ENCODE peak calls at places on chromosomes 7 and 10, in seven cellular contexts. One of them, this sample, is unnamed.

GRCh38 chr10:73922007-73922863 is 11.3 kb downstream of the PLAU start:
- DNase-seq in K562: no peak
- DNase-seq in HCT116: no peak
- DNase-seq in HepG2: no peak
- DNase-seq in H1: no peak
- DNase-seq in GM12878: no peak
- DNase-seq in SK-N-SH: no peak
- DNase-seq in this sample: no peak

GRCh38 chr7:121798896-121799295 is 74.1 kb upstream of the PTPRZ1 start:
- DNase-seq in K562: no peak
- DNase-seq in HCT116: no peak
- DNase-seq in HepG2: no peak
- DNase-seq in H1: no peak
- DNase-seq in GM12878: no peak
- DNase-seq in SK-N-SH: no peak
- DNase-seq in this sample: no peak

GRCh38 chr10:79387974-79388850 is 40.9 kb downstream of the PPIF start:
- DNase-seq in K562: peak; percentile 56
- DNase-seq in HCT116: no peak
- DNase-seq in HepG2: no peak
- DNase-seq in H1: peak; percentile 27
- DNase-seq in GM12878: no peak
- DNase-seq in SK-N-SH: peak; percentile 27
- DNase-seq in this sample: no peak

GRCh38 chr10:74640134-74640533 is 186.3 kb upstream of the KAT6B start:
- DNase-seq in K562: no peak
- DNase-seq in HCT116: no peak
- DNase-seq in HepG2: no peak
- DNase-seq in H1: no peak
- DNase-seq in GM12878: peak; percentile 31
- DNase-seq in SK-N-SH: no peak
- DNase-seq in this sample: no peak

GRCh38 chr7:28410628-28411578 is 1.4 kb upstream of the CREB5 start:
- DNase-seq in K562: peak; percentile 29
- DNase-seq in HCT116: no peak
- DNase-seq in HepG2: no peak
- DNase-seq in H1: peak; percentile 63
- DNase-seq in GM12878: no peak
- DNase-seq in SK-N-SH: peak; percentile 57
- DNase-seq in this sample: peak; percentile 76

GRCh38 chr7:108396094-108396493 is 60.1 kb downstream of the NRCAM start:
- DNase-seq in K562: no peak
- DNase-seq in HCT116: no peak
- DNase-seq in HepG2: no peak
- DNase-seq in H1: no peak
- DNase-seq in GM12878: no peak
- DNase-seq in SK-N-SH: no peak
- DNase-seq in this sample: no peak

GRCh38 chr10:120940299-120940900 is 89.2 kb downstream of the WDR11 start:
- DNase-seq in K562: no peak
- DNase-seq in HCT116: no peak
- DNase-seq in HepG2: no peak
- DNase-seq in H1: no peak
- DNase-seq in GM12878: no peak
- DNase-seq in SK-N-SH: no peak
- DNase-seq in this sample: no peak

GRCh38 chr7:102260856-102261255 is 25.8 kb upstream of the SH2B2 start:
- DNase-seq in K562: peak; percentile 50
- DNase-seq in HCT116: no peak
- DNase-seq in HepG2: no peak
- DNase-seq in H1: no peak
- DNase-seq in GM12878: no peak
- DNase-seq in SK-N-SH: peak; percentile 96
- DNase-seq in this sample: no peak

GRCh38 chr10:8990280-8990987 is 935.9 kb downstream of the GATA3 start:
- DNase-seq in K562: no peak
- DNase-seq in HCT116: no peak
- DNase-seq in HepG2: no peak
- DNase-seq in H1: no peak
- DNase-seq in GM12878: no peak
- DNase-seq in SK-N-SH: no peak
- DNase-seq in this sample: no peak

GRCh38 chr7:45863715-45864114 is 9.2 kb downstream of the CCDC201 start:
- DNase-seq in K562: no peak
- DNase-seq in HCT116: no peak
- DNase-seq in HepG2: peak; percentile 23
- DNase-seq in H1: peak; percentile 69
- DNase-seq in GM12878: no peak
- DNase-seq in SK-N-SH: no peak
- DNase-seq in this sample: no peak

GRCh38 chr7:92949748-92950147 is 113.4 kb upstream of the CDK6 start:
- DNase-seq in K562: no peak
- DNase-seq in HCT116: no peak
- DNase-seq in HepG2: no peak
- DNase-seq in H1: no peak
- DNase-seq in GM12878: no peak
- DNase-seq in SK-N-SH: no peak
- DNase-seq in this sample: no peak

GRCh38 chr7:151590071-151590800 is 70.5 kb upstream of the RHEB start:
- DNase-seq in K562: no peak
- DNase-seq in HCT116: no peak
- DNase-seq in HepG2: no peak
- DNase-seq in H1: no peak
- DNase-seq in GM12878: peak; percentile 46
- DNase-seq in SK-N-SH: no peak
- DNase-seq in this sample: peak; percentile 49

GRCh38 chr10:118310822-118311221 is 31.3 kb downstream of the FAM204A start:
- DNase-seq in K562: no peak
- DNase-seq in HCT116: no peak
- DNase-seq in HepG2: no peak
- DNase-seq in H1: no peak
- DNase-seq in GM12878: no peak
- DNase-seq in SK-N-SH: no peak
- DNase-seq in this sample: no peak

GRCh38 chr7:143288836-143289235 is 685 bp downstream of the CASP2 start:
- DNase-seq in K562: no peak
- DNase-seq in HCT116: no peak
- DNase-seq in HepG2: no peak
- DNase-seq in H1: no peak
- DNase-seq in GM12878: no peak
- DNase-seq in SK-N-SH: no peak
- DNase-seq in this sample: peak; percentile 38
- TF ChIP-seq MAX in K562: no peak
- TF ChIP-seq MAX in HCT116: no peak
- TF ChIP-seq MAX in HepG2: no peak
- TF ChIP-seq MAX in H1: no peak
- TF ChIP-seq MAX in GM12878: no peak
- TF ChIP-seq MAX in SK-N-SH: no peak
- TF ChIP-seq MAX in this sample: no peak

DNA sequence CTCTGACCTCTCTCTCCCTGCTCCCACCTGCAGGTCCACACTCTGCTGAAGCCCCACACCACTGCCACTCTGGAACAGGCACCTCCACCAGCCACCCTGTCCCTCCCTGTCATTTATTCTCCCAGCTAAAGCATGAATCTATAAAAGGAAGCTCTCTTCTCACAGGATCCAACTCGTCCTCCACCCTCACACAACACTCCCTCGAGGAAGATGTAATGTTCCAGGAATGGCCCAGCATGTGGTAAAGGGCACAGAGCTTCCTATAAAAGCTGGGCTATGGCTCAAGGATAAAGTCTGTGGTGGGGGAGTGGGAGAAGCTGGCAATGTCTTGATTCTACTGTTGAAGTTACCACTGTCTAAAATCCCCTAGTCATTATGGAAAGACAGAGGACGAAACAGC is 67.4 kb downstream of the ERCC6 start:
- DNase-seq in K562: no peak
- DNase-seq in HCT116: no peak
- DNase-seq in HepG2: no peak
- DNase-seq in H1: no peak
- DNase-seq in GM12878: no peak
- DNase-seq in SK-N-SH: no peak
- DNase-seq in this sample: no peak
- H3K9ac ChIP-seq in K562: no peak overlapping the region
- H3K9ac ChIP-seq in HCT116: no peak overlapping the region
- H3K9ac ChIP-seq in HepG2: no peak overlapping the region
- H3K9ac ChIP-seq in H1: no peak overlapping the region
- H3K9ac ChIP-seq in GM12878: no peak overlapping the region
- H3K9ac ChIP-seq in SK-N-SH: no peak overlapping the region
- H3K9ac ChIP-seq in this sample: no peak overlapping the region

GRCh38 chr7:128830231-128831177 is at the start of gene FLNC:
- DNase-seq in K562: peak; percentile 91
- DNase-seq in HCT116: no peak
- DNase-seq in HepG2: no peak
- DNase-seq in H1: peak; percentile 72
- DNase-seq in GM12878: no peak
- DNase-seq in SK-N-SH: peak; percentile 90
- DNase-seq in this sample: peak; percentile 68
- H3K4me3 ChIP-seq in K562: peak within 1 kb of the TSS; percentile 66
- H3K4me3 ChIP-seq in HCT116: peak within 1 kb of the TSS; percentile 67
- H3K4me3 ChIP-seq in HepG2: no peak within 1 kb of the TSS
- H3K4me3 ChIP-seq in H1: peak within 1 kb of the TSS; percentile 66
- H3K4me3 ChIP-seq in GM12878: no peak within 1 kb of the TSS
- H3K4me3 ChIP-seq in SK-N-SH: peak within 1 kb of the TSS; percentile 90
- H3K4me3 ChIP-seq in this sample: peak within 1 kb of the TSS; percentile 54

DNA sequence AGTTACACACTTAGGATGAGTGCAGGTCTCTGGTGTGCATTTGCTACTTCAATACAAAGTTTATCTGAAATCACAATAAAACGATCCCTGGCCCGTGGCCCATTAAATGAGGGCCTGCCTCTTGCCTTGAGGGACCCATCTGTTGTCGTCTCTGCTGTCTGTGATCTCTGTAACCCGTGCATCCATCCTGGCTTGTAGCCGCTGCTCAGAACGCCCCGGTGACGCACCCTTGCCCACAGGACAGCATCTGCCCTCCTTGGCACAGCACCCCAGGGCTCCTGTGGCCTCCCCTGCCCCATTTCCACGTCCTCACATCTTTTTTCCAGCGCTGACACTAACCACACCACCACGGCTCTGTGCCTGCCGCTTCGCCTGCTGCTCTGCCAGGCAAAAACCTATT is 16.7 kb downstream of the CARD11 start:
- DNase-seq in K562: no peak
- DNase-seq in HCT116: no peak
- DNase-seq in HepG2: no peak
- DNase-seq in H1: no peak
- DNase-seq in GM12878: no peak
- DNase-seq in SK-N-SH: peak; percentile 88
- DNase-seq in this sample: no peak
- TF ChIP-seq MAX in K562: no peak
- TF ChIP-seq MAX in HCT116: no peak
- TF ChIP-seq MAX in HepG2: no peak
- TF ChIP-seq MAX in H1: no peak
- TF ChIP-seq MAX in GM12878: no peak
- TF ChIP-seq MAX in SK-N-SH: no peak
- TF ChIP-seq MAX in this sample: no peak